ENCODE peak calls at places on chromosome 17, in five cellular contexts. X is ovary, D is heart right ventricle, K is left ventricle myocardium inferior, L is psoas muscle. A is an unnamed sample.

GRCh38 chr17:29838961-29839360 is 91.1 kb downstream of the SSH2 start:
- DNase-seq in K (no peak), L (no peak), D (peak), X (no peak), A (no peak)

GRCh38 chr17:14019186-14019956 is 49.9 kb upstream of the COX10 start:
- DNase-seq in L (no peak), X (no peak), D (no peak), K (no peak), A (no peak)

GRCh38 chr17:80731255-80731840 is 186.7 kb downstream of the RPTOR start:
- DNase-seq in L (no peak), K (no peak), D (no peak), X (no peak), A (no peak)

GRCh38 chr17:63358111-63358839 is 87.8 kb downstream of the CYB561 start:
- DNase-seq in K (no peak), D (no peak), X (no peak), L (no peak), A (no peak)

GRCh38 chr17:7523033-7523432 is 25.8 kb upstream of the TNFSF12 start:
- DNase-seq in L (no peak), D (no peak), X (no peak), K (no peak), A (peak)

GRCh38 chr17:76383645-76384221 is 676 bp upstream of the SPHK1 start:
- DNase-seq in D (peak), X (peak), L (peak), K (peak), A (peak)

GRCh38 chr17:40335620-40336019 is 26.6 kb downstream of the RARA start:
- DNase-seq in L (no peak), K (no peak), X (no peak), D (no peak), A (no peak)

GRCh38 chr17:75319818-75320691 is 30.8 kb upstream of the SLC25A19 start:
- DNase-seq in X (no peak), L (no peak), D (no peak), K (no peak), A (no peak)

GRCh38 chr17:72774251-72774650 is 318.2 kb downstream of the SLC39A11 start:
- DNase-seq in K (no peak), L (no peak), X (no peak), D (no peak), A (no peak)

GRCh38 chr17:62064029-62064790 is 868 bp downstream of the MED13 start:
- DNase-seq in D (no peak), K (no peak), L (no peak), X (no peak), A (no peak)

GRCh38 chr17:3025421-3026124 is 37.8 kb downstream of the OR1D5 start:
- DNase-seq in D (no peak), L (peak), K (no peak), X (no peak), A (no peak)

GRCh38 chr17:81419886-81420768 is 24.9 kb downstream of the BAHCC1 start:
- DNase-seq in X (peak), L (no peak), K (peak), D (no peak), A (no peak)

GRCh38 chr17:17810374-17811248 is 26.2 kb downstream of the SREBF1 start:
- DNase-seq in X (peak), K (no peak), L (no peak), D (no peak), A (no peak)

GRCh38 chr17:53538129-53538617 is 284.6 kb upstream of the KIF2B start:
- DNase-seq in L (no peak), K (no peak), X (no peak), D (no peak), A (no peak)

GRCh38 chr17:19897108-19897854 is 29.5 kb upstream of the ULK2 start:
- DNase-seq in X (peak), L (peak), K (peak), D (peak), A (no peak)

GRCh38 chr17:14058051-14058450 is 11.3 kb upstream of the COX10 start:
- DNase-seq in D (no peak), L (no peak), X (no peak), K (no peak), A (no peak)

GRCh38 chr17:42276359-42276608 is at the start of gene STAT5B:
- DNase-seq in L (peak), X (peak), D (peak), K (peak), A (peak)
- H3K27ac ChIP-seq in L (peak), X (peak), D (peak), K (peak), A (peak)

GRCh38 chr17:39107973-39108372 is 43.5 kb downstream of the PLXDC1 start:
- DNase-seq in L (no peak), K (no peak), D (no peak), X (no peak), A (no peak)
- TF ChIP-seq CTCF in L (no peak), K (no peak), D (no peak), X (no peak), A (no peak)

GRCh38 chr17:57107498-57108101 is 22.6 kb downstream of the AKAP1 start:
- DNase-seq in X (no peak), L (no peak), K (no peak), D (no peak), A (no peak)

GRCh38 chr17:57104461-57105175 is 19.6 kb downstream of the AKAP1 start:
- DNase-seq in X (no peak), K (no peak), D (no peak), L (no peak), A (no peak)

GRCh38 chr17:57108656-57109392 is 23.8 kb downstream of the AKAP1 start:
- DNase-seq in L (peak), X (no peak), D (peak), K (no peak), A (no peak)

GRCh38 chr17:57106836-57107497 is 21.9 kb downstream of the AKAP1 start:
- DNase-seq in L (no peak), K (no peak), D (no peak), X (no peak), A (no peak)

GRCh38 chr17:57106107-57106835 is 21.2 kb downstream of the AKAP1 start:
- DNase-seq in D (no peak), K (peak), X (no peak), L (peak), A (no peak)
- H3K27ac ChIP-seq in D (peak), K (peak), X (no peak), L (peak), A (no peak)

DNA sequence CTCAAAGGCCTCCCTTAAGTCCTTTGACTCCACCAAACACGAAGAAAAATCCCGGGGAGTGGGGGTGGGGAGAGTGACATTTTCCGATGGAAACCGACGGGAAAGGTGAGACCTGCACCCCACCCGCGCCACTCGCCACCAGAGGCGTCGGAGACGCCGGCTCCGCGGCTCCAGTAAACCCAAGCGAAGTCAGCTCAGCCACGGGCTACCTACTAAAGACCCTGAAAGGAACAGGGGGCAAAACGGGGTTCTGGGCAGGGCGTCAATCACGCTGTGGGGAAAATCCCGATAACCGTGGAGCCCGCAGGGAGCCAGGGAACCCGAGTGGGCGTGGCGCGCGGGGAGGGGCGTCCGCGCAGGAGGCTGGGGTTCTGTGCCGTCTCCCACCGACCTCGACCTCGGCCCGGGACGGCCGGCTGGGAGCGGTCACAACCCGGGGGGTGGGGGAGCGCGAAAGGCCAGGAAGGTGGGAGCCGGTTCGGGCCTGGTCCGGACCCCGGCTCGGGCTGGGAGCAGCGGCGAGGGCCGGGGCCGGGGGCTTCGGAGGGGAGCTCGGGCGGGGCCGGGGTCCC is 565 bp downstream of the WDR45B start:
- DNase-seq in K (no peak), D (peak), X (peak), L (peak), A (peak)
- TF ChIP-seq CTCF in K (no peak), D (no peak), X (no peak), L (no peak), A (no peak)

GRCh38 chr17:49574283-49574892 is 1.3 kb upstream of the NXPH3 start:
- DNase-seq in L (peak), X (no peak), D (no peak), K (no peak), A (no peak)

GRCh38 chr17:49576121-49576905 is 642 bp downstream of the NXPH3 start:
- DNase-seq in X (peak), D (no peak), K (peak), L (peak), A (no peak)

GRCh38 chr17:49574945-49575523 is 637 bp upstream of the NXPH3 start:
- DNase-seq in K (no peak), L (peak), X (no peak), D (no peak), A (no peak)

GRCh38 chr17:49576906-49577650 is 1.4 kb downstream of the NXPH3 start:
- DNase-seq in D (no peak), X (no peak), L (no peak), K (no peak), A (no peak)

GRCh38 chr17:49575524-49576120 is at the start of gene NXPH3:
- DNase-seq in L (peak), D (peak), K (peak), X (peak), A (peak)
- H3K27ac ChIP-seq in L (no peak), D (peak), K (peak), X (peak), A (no peak)

GRCh38 chr17:15896277-15896676 is 48.7 kb upstream of the ADORA2B start:
- DNase-seq in X (no peak), L (no peak), K (no peak), D (no peak), A (no peak)

GRCh38 chr17:15894913-15895658 is 49.8 kb upstream of the ADORA2B start:
- DNase-seq in K (no peak), X (no peak), L (no peak), D (no peak), A (no peak)

GRCh38 chr17:15894258-15894657 is 50.7 kb upstream of the ADORA2B start:
- DNase-seq in L (no peak), K (no peak), X (no peak), D (no peak), A (no peak)

GRCh38 chr17:15893333-15894024 is 51.5 kb upstream of the ADORA2B start:
- DNase-seq in X (no peak), K (no peak), D (no peak), L (no peak), A (no peak)

DNA sequence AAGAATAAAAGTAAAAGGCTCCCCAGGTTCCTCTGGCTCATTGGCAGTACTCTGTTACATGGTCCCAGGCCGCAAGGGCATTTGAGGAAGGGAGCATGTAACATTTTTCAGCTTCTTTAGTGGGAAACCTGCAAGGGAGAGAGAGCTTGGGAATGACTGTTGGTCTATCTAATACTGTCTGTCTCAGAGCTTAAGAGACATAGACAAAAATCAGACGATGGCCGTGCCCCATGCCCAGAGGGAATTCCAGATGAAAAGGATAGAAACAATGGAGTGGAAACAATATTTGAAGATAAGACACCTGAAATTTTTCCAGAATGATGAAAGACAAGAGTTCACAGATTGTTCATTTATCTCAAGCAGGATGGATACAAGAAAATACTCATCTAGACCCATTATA is 48.1 kb upstream of the ADORA2B start:
- DNase-seq in L (no peak), X (no peak), K (no peak), D (no peak), A (no peak)
- TF ChIP-seq CTCF in L (no peak), X (no peak), K (no peak), D (no peak), A (no peak)